ENCODE peak calls at places on chromosome 12, in eight cellular contexts. H is NCI-H1694 treated with DMSO at 0.1 percent for 48 hours; N is stimulated activated naive CD8-positive, alpha-beta T cell treated with anti-CD3 and anti-CD28 coated beads, Interleukin-15, amount 100 ng/mL, for 72 hours; V is germinal center; A is memory B cell; D is HuH-7; X is naive thymus-derived CD4-positive, alpha-beta T cell; U is GM20000. J is an unnamed sample.

GRCh38 chr12:124680863-124681778 is 113.7 kb upstream of the NCOR2 start:
- DNase-seq in U (peak), V (no peak), D (no peak), H (no peak), X (no peak), A (peak), N (peak), J (peak)

GRCh38 chr12:51051787-51052186 is 3.7 kb downstream of the LETMD1 start:
- DNase-seq in H (no peak), X (no peak), V (no peak), N (no peak), A (no peak), U (no peak), D (no peak), J (no peak)

GRCh38 chr12:19404232-19404880 is 34.9 kb upstream of the AEBP2 start:
- DNase-seq in X (peak), U (no peak), A (no peak), N (peak), D (no peak), V (no peak), H (no peak), J (no peak)

GRCh38 chr12:124769881-124770512 is 93.7 kb downstream of the SCARB1 start:
- DNase-seq in N (no peak), U (no peak), X (no peak), D (no peak), V (no peak), A (no peak), H (no peak), J (no peak)

GRCh38 chr12:108861878-108862587 is 4.7 kb upstream of the SSH1 start:
- DNase-seq in H (no peak), U (peak), A (no peak), D (no peak), X (no peak), V (peak), N (no peak), J (no peak)

GRCh38 chr12:64737539-64737938 is 21.7 kb downstream of the GNS start:
- DNase-seq in H (no peak), A (no peak), X (peak), N (peak), D (no peak), U (no peak), V (no peak), J (no peak)

GRCh38 chr12:88559772-88560171 is 20.5 kb downstream of the KITLG start:
- DNase-seq in U (no peak), H (no peak), A (no peak), D (no peak), V (no peak), N (no peak), X (no peak), J (no peak)

GRCh38 chr12:6234906-6235305 is 34.7 kb downstream of the CD9 start:
- DNase-seq in N (no peak), D (no peak), V (no peak), A (no peak), H (no peak), U (no peak), X (no peak), J (no peak)

GRCh38 chr12:52612431-52613290 is 5.7 kb downstream of the KRT73 start:
- DNase-seq in N (no peak), U (no peak), V (no peak), H (no peak), X (peak), A (no peak), D (no peak), J (no peak)

GRCh38 chr12:12432373-12432772 is 75.5 kb downstream of the BORCS5 start:
- DNase-seq in U (no peak), N (no peak), X (no peak), H (peak), V (no peak), A (no peak), D (no peak), J (no peak)

GRCh38 chr12:104653730-104654328 is 197.1 kb downstream of the CHST11 start:
- DNase-seq in X (peak), N (peak), U (no peak), A (no peak), H (peak), D (peak), V (peak), J (peak)

GRCh38 chr12:124026755-124027745 is 54.0 kb downstream of the ZNF664 start:
- DNase-seq in A (no peak), H (no peak), N (no peak), D (no peak), V (no peak), X (no peak), U (no peak), J (no peak)

J was measured in SK-MEL-5.